ENCODE peak calls at places on chromosomes 4 and X, in four cellular contexts. P, I, V and F are unnamed samples.

GRCh38 chrX:14032383-14032782 is 2.7 kb upstream of the GEMIN8 start:
- DNase-seq in I (peak), V (no peak), P (peak), F (no peak)

GRCh38 chr4:138788857-138789256 is 226.7 kb upstream of the NOCT start:
- DNase-seq in V (no peak), I (peak), P (no peak), F (no peak)

GRCh38 chr4:20252656-20253271 is 1.1 kb downstream of the SLIT2 start:
- DNase-seq in P (no peak), I (no peak), V (peak), F (no peak)

GRCh38 chr4:76998251-76998901 is 48.8 kb downstream of the SEPTIN11 start:
- DNase-seq in V (no peak), I (no peak), P (no peak), F (peak)

GRCh38 chr4:156303708-156304107 is 350.0 kb upstream of the CTSO start:
- DNase-seq in I (no peak), P (no peak), V (no peak), F (no peak)

GRCh38 chrX:41119803-41120202 is 34.6 kb downstream of the USP9X start:
- DNase-seq in V (no peak), P (no peak), I (no peak), F (no peak)

GRCh38 chr4:109389367-109390118 is 44.1 kb upstream of the SEC24B start:
- DNase-seq in P (no peak), I (no peak), V (no peak), F (no peak)

GRCh38 chr4:183438458-183439113 is 5.8 kb upstream of the CDKN2AIP start:
- DNase-seq in P (peak), V (peak), I (no peak), F (no peak)

GRCh38 chr4:7761720-7762119 is 177.9 kb downstream of the AFAP1 start:
- DNase-seq in V (peak), I (peak), P (peak), F (peak)

GRCh38 chr4:2262944-2263250 is 988 bp upstream of the MXD4 start:
- DNase-seq in P (no peak), V (no peak), I (no peak), F (no peak)

GRCh38 chr4:2261110-2261852 is 628 bp downstream of the MXD4 start:
- DNase-seq in V (peak), I (peak), P (peak), F (no peak)

GRCh38 chr4:2260336-2261109 is 1.4 kb downstream of the MXD4 start:
- DNase-seq in V (peak), I (no peak), P (peak), F (no peak)

GRCh38 chr4:2262145-2262943 is 435 bp upstream of the MXD4 start:
- DNase-seq in P (peak), V (peak), I (peak), F (peak)

DNA sequence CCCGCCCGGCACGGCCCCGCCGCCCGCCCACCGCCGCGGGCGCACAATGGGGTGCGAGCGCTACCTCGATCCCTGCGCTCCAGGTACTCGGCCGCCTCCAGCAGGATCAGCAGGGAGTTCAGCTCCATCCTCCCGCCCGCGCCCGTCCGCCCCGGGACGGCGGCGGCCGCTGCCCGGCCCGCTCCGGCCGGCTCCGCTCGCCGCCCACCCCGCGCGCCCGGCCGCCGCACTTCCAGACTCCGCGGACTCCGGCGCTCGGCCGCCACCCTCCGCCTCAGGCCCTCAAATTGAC is at the start of gene MXD4:
- DNase-seq in V (no peak), P (no peak), I (no peak), F (no peak)
- TF ChIP-seq POLR2AphosphoS5 in V (no peak), P (no peak), I (no peak), F (no peak)

GRCh38 chr4:4759233-4759632 is 100.2 kb upstream of the MSX1 start:
- DNase-seq in I (no peak), P (no peak), V (no peak), F (no peak)

GRCh38 chr4:4762300-4762699 is 97.2 kb upstream of the MSX1 start:
- DNase-seq in I (no peak), V (no peak), P (no peak), F (no peak)

GRCh38 chr4:4762909-4763814 is 96.3 kb upstream of the MSX1 start:
- DNase-seq in I (no peak), V (no peak), P (no peak), F (no peak)

GRCh38 chr4:4759883-4760282 is 99.6 kb upstream of the MSX1 start:
- DNase-seq in V (no peak), I (no peak), P (no peak), F (no peak)

DNA sequence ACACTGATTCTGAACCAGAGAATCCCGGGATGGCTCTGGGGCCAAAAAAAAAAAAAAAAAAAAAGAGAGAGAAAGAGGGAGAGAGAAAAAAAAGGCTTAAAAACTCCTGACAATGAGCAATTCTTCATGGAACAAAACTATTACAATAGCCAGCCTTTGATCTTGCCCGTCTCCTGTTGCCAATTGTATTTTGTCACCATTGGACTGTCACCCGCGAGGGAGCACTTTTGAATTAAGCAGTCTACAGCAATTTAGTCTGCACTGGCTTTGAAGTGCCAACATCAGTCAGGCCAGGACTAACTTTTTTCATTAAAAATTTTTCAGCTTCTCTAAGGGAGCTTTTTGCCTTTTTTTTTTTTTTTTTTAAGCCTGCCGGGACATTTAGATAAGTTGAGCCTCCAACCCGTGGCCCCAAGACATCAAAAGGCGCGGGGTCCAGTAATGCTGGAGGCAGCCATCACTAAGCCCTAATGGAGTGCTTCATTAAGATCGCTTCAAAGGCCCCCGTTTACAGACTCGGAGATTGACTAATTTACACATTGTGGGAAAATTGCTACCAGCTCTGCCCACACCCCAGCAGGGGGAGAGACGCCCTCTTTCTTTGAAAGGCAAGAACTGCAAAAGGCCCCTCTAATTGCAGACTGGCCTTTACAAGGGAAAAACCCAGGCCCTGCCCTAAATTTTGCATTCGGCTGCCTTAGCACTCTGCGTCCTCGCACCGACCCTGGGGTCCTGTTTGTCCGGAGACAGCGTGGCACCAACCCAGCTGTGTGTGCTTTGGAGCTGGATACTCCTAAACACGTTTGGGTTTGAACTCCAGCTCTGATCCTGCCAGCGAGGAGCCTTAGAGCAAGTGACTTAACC is 98.1 kb upstream of the MSX1 start:
- DNase-seq in I (peak), P (no peak), V (no peak), F (no peak)
- TF ChIP-seq CTCF in I (peak), P (no peak), V (no peak), F (no peak)

GRCh38 chrX:103330601-103331397 is 760 bp downstream of the TCEAL7 start:
- DNase-seq in V (no peak), P (no peak), I (no peak), F (no peak)

GRCh38 chrX:103329991-103330390 is at the start of gene TCEAL7:
- DNase-seq in V (no peak), P (no peak), I (no peak), F (no peak)
- TF ChIP-seq EP300 in V (no peak), P (no peak), I (no peak), F (no peak)

GRCh38 chr4:73069338-73070071 is at the start of gene COX18:
- DNase-seq in I (peak), V (peak), P (peak), F (peak)
- TF ChIP-seq POLR2AphosphoS5 in I (peak), V (peak), P (peak), F (peak)

DNA sequence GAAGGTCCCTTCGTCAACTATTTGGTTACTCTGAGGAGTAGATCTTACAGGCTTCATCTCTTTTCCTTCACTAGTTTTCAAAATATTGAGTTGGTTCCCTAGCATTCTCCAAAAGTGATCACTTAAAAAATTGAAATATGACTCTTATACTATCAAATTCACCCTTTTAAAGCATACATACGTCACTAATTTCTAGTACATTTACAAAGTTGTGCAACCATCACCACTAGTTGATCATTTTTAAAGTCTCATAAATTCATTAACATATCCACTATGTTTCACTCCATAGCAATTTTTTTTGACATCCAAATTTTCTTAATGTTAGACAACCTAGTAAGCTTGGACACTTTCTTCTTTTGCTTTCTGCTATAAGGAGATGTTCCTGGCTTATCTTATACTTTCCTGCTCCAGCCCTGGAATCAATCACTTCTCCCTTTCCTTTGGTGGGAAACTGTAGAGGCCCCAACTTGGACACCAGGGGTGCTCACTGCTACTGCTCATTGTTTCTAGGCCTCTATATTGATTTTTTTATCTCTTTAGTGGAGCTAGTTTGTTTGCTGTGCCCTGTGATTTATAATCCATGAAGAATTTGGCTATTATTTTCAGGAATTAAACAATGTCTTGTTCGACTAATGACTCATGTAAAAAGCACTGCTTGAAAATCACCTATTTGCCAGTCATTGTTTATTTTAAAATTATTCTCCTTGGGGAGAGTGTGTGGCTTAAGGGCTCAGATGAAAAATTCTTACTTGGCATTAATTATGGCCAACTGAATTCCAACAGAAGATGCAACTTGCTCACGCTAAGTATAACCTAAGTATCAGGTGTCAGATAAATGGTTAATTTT is 4.0 kb upstream of the ZFX start:
- DNase-seq in I (no peak), V (no peak), P (no peak), F (no peak)
- TF ChIP-seq CTCF in I (no peak), V (no peak), P (no peak), F (no peak)

GRCh38 chr4:150108693-150109092 is 30.4 kb downstream of the DCLK2 start:
- DNase-seq in I (no peak), V (no peak), P (no peak), F (no peak)
- TF ChIP-seq EP300 in I (no peak), V (no peak), P (no peak), F (no peak)